ENCODE peak calls at places on chromosomes 4 and X, in five cellular contexts. I, S, K, M and J are unnamed samples.

GRCh38 chrX:55056820-55057690 is 17.8 kb upstream of the PAGE2B start:
- DNase-seq in I (no peak), S (no peak), K (no peak), M (peak; percentile 2), J (no peak)

GRCh38 chr4:48778431-48779094 is 1.5 kb downstream of the FRYL start:
- DNase-seq in M (peak; percentile 70), K (peak; percentile 50), I (no peak), S (no peak), J (no peak)

GRCh38 chrX:40154853-40155616 is 57.3 kb upstream of the BCOR start:
- DNase-seq in K (peak; percentile 40), S (no peak), M (no peak), I (peak; percentile 81), J (no peak)

GRCh38 chr4:122826596-122827257 is at the start of gene FGF2:
- DNase-seq in K (peak; percentile 42), M (peak; percentile 19), I (peak; percentile 58), S (peak; percentile 94), J (peak; percentile 90)

GRCh38 chr4:100581337-100581736 is 63.5 kb upstream of the EMCN start:
- DNase-seq in M (peak; percentile 96), I (no peak), S (no peak), K (peak; percentile 77), J (no peak)

GRCh38 chrX:123993904-123994635 is 32.6 kb downstream of the STAG2 start:
- DNase-seq in M (no peak), I (no peak), K (no peak), S (no peak), J (no peak)

GRCh38 chr4:6198768-6199343 is 1.5 kb downstream of the JAKMIP1 start:
- DNase-seq in I (no peak), K (no peak), S (peak; percentile 69), M (no peak), J (peak; percentile 80)

GRCh38 chr4:170391066-170391754 is 301.5 kb upstream of the AADAT start:
- DNase-seq in I (no peak), M (peak; percentile 72), K (peak; percentile 28), S (no peak), J (no peak)

GRCh38 chr4:56874166-56874565 is 33.5 kb upstream of the REST start:
- DNase-seq in I (no peak), M (peak; percentile 78), K (no peak), S (no peak), J (no peak)

GRCh38 chr4:3267576-3268394 is 18.8 kb downstream of the MSANTD1 start:
- DNase-seq in M (no peak), I (peak; percentile 1), K (no peak), S (peak; percentile 68), J (peak; percentile 71)

GRCh38 chrX:63768760-63769159 is 16.3 kb downstream of the ARHGEF9 start:
- DNase-seq in M (no peak), S (no peak), K (no peak), I (no peak), J (no peak)

GRCh38 chrX:71177327-71177726 is 32.7 kb downstream of the NLGN3 start:
- DNase-seq in K (no peak), I (no peak), M (no peak), S (no peak), J (no peak)

GRCh38 chr4:173503330-173504180 is 26.5 kb downstream of the HAND2 start:
- DNase-seq in I (no peak), M (no peak), S (no peak), K (no peak), J (no peak)

GRCh38 chr4:151788021-151788420 is 27.2 kb upstream of the GATB start:
- DNase-seq in S (no peak), I (no peak), K (no peak), M (no peak), J (no peak)

GRCh38 chrX:129629837-129630236 is 24.9 kb downstream of the APLN start:
- DNase-seq in M (no peak), S (no peak), K (no peak), I (no peak), J (no peak)

GRCh38 chr4:8850074-8850829 is 21.4 kb downstream of the HMX1 start:
- DNase-seq in M (no peak), I (no peak), K (no peak), S (no peak), J (no peak)

GRCh38 chr4:11730545-11730944 is 301.9 kb upstream of the HS3ST1 start:
- DNase-seq in M (no peak), I (no peak), S (no peak), K (no peak), J (no peak)

GRCh38 chr4:99886146-99886545 is 8.1 kb downstream of the LAMTOR3 start:
- DNase-seq in I (no peak), M (no peak), S (no peak), K (peak; percentile 29), J (no peak)

GRCh38 chr4:140870427-140870826 is 114.2 kb upstream of the TBC1D9 start:
- DNase-seq in K (no peak), I (no peak), S (no peak), M (no peak), J (no peak)

GRCh38 chrX:15468036-15468435 is 25.1 kb downstream of the PIR start:
- DNase-seq in K (peak; percentile 67), S (no peak), M (peak; percentile 84), I (no peak), J (no peak)

GRCh38 chr4:168077726-168078239 is 14.6 kb upstream of the ANXA10 start:
- DNase-seq in M (no peak), K (no peak), S (no peak), I (no peak), J (no peak)

GRCh38 chr4:118811008-118811764 is 24.7 kb downstream of the SEC24D start:
- DNase-seq in K (peak; percentile 41), M (no peak), S (no peak), I (no peak), J (no peak)

GRCh38 chr4:168677063-168677462 is 180.2 kb downstream of the PALLD start:
- DNase-seq in M (no peak), S (no peak), K (no peak), I (no peak), J (no peak)

GRCh38 chr4:41384992-41385391 is 128.3 kb downstream of the UCHL1 start:
- DNase-seq in S (peak; percentile 92), I (peak; percentile 83), M (no peak), K (no peak), J (no peak)

GRCh38 chr4:167000141-167000852 is 234.0 kb downstream of the SPOCK3 start:
- DNase-seq in S (no peak), M (peak; percentile 90), I (no peak), K (peak; percentile 78), J (no peak)

GRCh38 chr4:25723409-25723808 is 67.8 kb downstream of the SLC34A2 start:
- DNase-seq in I (no peak), K (no peak), S (no peak), M (no peak), J (no peak)
- TF ChIP-seq CTCF in I (no peak), K (no peak), S (no peak), M (no peak), J (no peak)

DNA sequence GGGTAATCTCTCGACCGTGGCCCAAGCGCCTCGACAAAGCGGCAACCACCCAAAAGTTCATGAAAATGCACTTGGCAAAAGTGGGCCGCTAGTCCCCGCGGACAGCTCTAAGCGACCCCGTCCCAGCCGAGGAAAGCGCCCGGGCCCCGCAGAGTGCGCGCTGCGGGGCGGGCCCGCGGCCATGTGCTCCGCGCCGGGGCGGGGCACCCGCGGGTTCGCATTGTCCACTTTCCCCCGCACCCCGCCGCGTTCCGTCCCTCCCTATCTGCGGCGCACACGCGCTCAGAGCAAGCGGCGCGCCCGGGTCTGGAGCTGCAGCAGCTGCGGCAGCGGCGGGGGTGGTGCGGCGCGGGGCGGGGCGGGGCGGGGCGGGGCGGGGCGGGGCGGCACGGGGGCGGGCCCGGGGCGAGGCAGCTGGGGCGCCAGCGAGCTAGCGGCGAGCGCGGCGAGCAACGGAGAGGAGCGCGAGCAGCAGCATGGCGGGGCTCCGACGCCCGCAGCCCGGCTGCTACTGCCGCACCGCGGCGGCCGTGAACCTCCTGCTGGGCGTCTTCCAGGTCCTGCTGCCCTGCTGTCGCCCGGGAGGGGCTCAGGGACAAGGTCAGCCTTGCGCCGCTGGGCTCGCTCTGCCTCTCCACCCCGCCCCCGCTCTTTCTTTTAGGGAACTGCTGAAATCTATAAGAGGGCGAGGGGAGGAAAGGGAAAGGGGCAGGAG is at the start of gene TMEM131L:
- DNase-seq in K (peak; percentile 66), M (peak; percentile 76), I (peak; percentile 60), S (peak; percentile 90), J (no peak)
- TF ChIP-seq CTCF in K (no peak), M (no peak), I (no peak), S (no peak), J (peak; percentile 38)

GRCh38 chr4:98867648-98868047 is 61.3 kb downstream of the EIF4E start:
- DNase-seq in K (no peak), M (no peak), I (no peak), S (no peak), J (no peak)

DNA sequence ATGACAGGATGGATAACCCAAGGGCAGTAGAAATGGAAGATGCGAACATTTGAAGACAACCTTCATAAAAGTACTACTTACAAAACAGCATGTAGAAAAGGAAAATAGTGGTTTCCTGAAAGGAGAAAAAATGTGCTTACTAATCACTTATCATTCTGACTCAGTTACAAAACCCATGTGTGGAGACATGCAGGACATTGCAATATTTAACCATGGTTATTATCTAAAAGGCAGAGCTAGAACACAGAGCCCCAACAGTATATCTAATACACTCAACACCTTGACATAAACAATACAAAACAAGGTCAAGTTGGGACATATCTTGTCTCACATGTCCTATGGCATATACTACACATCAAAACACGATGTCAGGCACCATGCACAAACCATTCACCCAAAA is 55.9 kb downstream of the EIF4E start:
- DNase-seq in M (peak; percentile 54), S (no peak), K (no peak), I (no peak), J (no peak)
- TF ChIP-seq CTCF in M (no peak), S (no peak), K (no peak), I (no peak), J (no peak)

DNA sequence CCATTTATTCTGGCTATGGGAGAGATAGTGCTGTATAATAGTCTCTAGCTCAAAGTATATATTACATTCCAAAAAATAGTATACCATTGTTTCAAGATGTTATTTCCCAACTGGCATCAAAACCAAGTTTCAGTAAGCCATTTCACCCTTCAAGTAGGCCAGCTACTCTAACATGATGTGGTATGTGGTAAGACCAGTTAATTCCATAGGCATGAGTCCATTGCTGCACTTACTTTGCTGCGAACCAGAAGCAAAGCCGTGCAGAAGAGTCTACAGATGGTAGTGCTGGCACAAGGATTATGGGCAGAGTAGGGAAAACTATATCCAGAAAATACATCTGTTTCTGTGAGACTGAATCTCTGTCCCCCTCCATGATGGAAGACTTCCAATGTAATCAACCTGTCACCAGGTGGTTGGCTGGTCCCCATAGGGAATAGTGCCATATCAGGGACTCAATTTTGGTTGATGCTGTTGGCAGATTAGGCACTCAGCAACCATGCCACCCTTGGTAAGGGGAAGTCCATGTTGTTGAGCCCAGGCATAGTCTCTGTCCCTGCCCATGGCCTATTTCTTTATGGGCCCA is 49.8 kb upstream of the HSD17B10 start:
- DNase-seq in I (no peak), M (peak; percentile 71), K (no peak), S (no peak), J (no peak)
- TF ChIP-seq CTCF in I (no peak), M (no peak), K (no peak), S (no peak), J (no peak)

GRCh38 chr4:76706581-76706980 is 191.4 kb downstream of the SOWAHB start:
- DNase-seq in I (no peak), M (no peak), S (no peak), K (peak; percentile 46), J (no peak)
- TF ChIP-seq CTCF in I (no peak), M (no peak), S (no peak), K (no peak), J (no peak)